ENCODE peak calls at places on chromosomes 12 and 14, in four cellular contexts. V is K562, W is GM12878, I is HepG2. O is an unnamed sample.

GRCh38 chr12:32753605-32754004 is 2.1 kb downstream of the YARS2 start:
- DNase-seq in V (no peak), W (no peak), I (no peak), O (no peak)

GRCh38 chr14:51807355-51807754 is 53.1 kb upstream of the GNG2 start:
- DNase-seq in V (no peak), W (no peak), I (no peak), O (no peak)

GRCh38 chr14:50036211-50036610 is 80.2 kb downstream of the VCPKMT start:
- DNase-seq in V (no peak), W (no peak), I (no peak), O (no peak)

GRCh38 chr14:64919618-64920017 is 5.4 kb downstream of the CHURC1 start:
- DNase-seq in V (no peak), W (no peak), I (peak; percentile 12), O (no peak)

GRCh38 chr12:112858776-112859175 is 48.0 kb upstream of the OAS1 start:
- DNase-seq in V (no peak), W (no peak), I (no peak), O (no peak)

GRCh38 chr14:21704340-21704737 is 30.7 kb upstream of the OR4E1 start:
- DNase-seq in V (no peak), W (no peak), I (no peak), O (no peak)

GRCh38 chr12:51896236-51896635 is 8.3 kb downstream of the ANKRD33 start:
- DNase-seq in V (peak; percentile 47), W (no peak), I (no peak), O (peak; percentile 10)

GRCh38 chr12:47085815-47086252 is 6.1 kb upstream of the AMIGO2 start:
- DNase-seq in V (no peak), W (no peak), I (peak; percentile 41), O (no peak)

GRCh38 chr12:116916122-116916521 is 5.4 kb downstream of the FBXW8 start:
- DNase-seq in V (no peak), W (no peak), I (peak; percentile 37), O (no peak)

GRCh38 chr12:133124674-133125073 is 5.4 kb downstream of the ZNF891 start:
- DNase-seq in V (no peak), W (no peak), I (no peak), O (no peak)

GRCh38 chr12:133120385-133121191 is 9.5 kb downstream of the ZNF891 start:
- DNase-seq in V (no peak), W (no peak), I (no peak), O (no peak)
- H3K9me3 ChIP-seq in V (peaks cover 30% of the 10 kb centered on the region), W (peaks cover 32% of the 10 kb centered on the region), I (peaks cover 98% of the 10 kb centered on the region), O (peaks cover 59% of the 10 kb centered on the region)

GRCh38 chr12:109500406-109501185 is 23.2 kb downstream of the UBE3B start:
- DNase-seq in V (no peak), W (no peak), I (no peak), O (no peak)

GRCh38 chr12:109496306-109496705 is 18.9 kb downstream of the UBE3B start:
- DNase-seq in V (no peak), W (no peak), I (no peak), O (no peak)

GRCh38 chr12:109494348-109494881 is 17.0 kb downstream of the UBE3B start:
- DNase-seq in V (no peak), W (no peak), I (peak; percentile 93), O (no peak)

GRCh38 chr12:109495012-109495411 is 17.6 kb downstream of the UBE3B start:
- DNase-seq in V (no peak), W (no peak), I (no peak), O (no peak)

DNA sequence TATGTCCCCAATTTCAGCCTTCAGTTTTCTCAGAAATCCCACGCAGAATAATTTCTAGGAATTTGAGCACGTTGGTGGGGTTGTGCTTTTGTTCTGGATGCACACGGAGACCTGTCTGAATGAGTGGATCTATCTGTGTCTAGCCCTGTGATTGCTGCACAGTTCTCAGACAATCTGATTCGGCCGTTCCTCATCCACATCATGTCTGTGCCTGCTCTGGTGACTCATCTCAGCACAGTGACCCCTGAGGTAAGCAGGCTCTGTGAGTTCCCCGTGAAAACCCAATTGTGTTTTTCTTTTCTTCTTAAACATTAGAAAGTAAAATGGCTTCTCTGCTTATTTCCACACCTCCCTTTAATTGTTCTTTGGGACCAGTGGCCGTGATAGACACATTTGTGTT is 20.2 kb downstream of the UBE3B start:
- DNase-seq in V (no peak), W (no peak), I (no peak), O (no peak)
- TF ChIP-seq MAX in V (no peak), W (no peak), I (no peak), O (no peak)

GRCh38 chr14:103820382-103820781 is 27.0 kb downstream of the PPP1R13B start:
- DNase-seq in V (no peak), W (no peak), I (no peak), O (no peak)
- TF ChIP-seq MXI1 in V (no peak), W (no peak), I (no peak), O (no peak)

GRCh38 chr12:126837697-126838096 is 1429.3 kb upstream of the TMEM132C start:
- DNase-seq in V (no peak), W (no peak), I (no peak), O (no peak)
- H3K9me3 ChIP-seq in V (peaks cover 1% of the 10 kb centered on the region), W (peaks cover 2% of the 10 kb centered on the region), I (peaks cover 96% of the 10 kb centered on the region), O (no peaks in the 10 kb centered on the region)

GRCh38 chr12:100083308-100083707 is 59.4 kb downstream of the BLTP3B start:
- DNase-seq in V (no peak), W (no peak), I (no peak), O (no peak)

GRCh38 chr12:100075598-100075997 is 67.1 kb downstream of the BLTP3B start:
- DNase-seq in V (no peak), W (no peak), I (no peak), O (no peak)

DNA sequence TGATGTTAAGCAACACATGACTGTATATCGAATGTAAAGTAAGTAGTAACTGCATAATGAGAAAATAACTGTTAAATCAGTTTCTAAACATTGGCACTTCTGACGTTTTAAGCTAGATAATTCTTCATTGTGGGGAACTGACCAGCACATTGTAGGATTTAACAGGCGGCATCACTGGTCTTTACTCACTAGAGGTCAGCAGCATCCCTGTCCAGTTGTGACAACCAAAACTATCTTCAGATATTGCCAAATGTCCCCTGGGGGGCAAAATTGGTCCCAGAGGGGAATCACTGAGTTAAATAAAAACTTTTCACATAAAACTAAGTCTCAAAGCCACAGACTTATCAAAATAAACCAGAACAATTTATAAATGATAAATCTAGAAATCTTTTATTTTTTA is 65.3 kb downstream of the BLTP3B start:
- DNase-seq in V (no peak), W (no peak), I (peak; percentile 1), O (peak; percentile 7)
- TF ChIP-seq MAX in V (no peak), W (no peak), I (no peak), O (no peak)

GRCh38 chr14:103188691-103189480 is 65.6 kb downstream of the TNFAIP2 start:
- DNase-seq in V (no peak), W (no peak), I (no peak), O (peak; percentile 64)
- TF ChIP-seq MXI1 in V (no peak), W (no peak), I (no peak), O (no peak)

GRCh38 chr12:132536102-132536876 is 46.3 kb downstream of the FBRSL1 start:
- DNase-seq in V (no peak), W (no peak), I (no peak), O (no peak)
- H3K9me3 ChIP-seq in V (peaks cover 13% of the 10 kb centered on the region), W (no peaks in the 10 kb centered on the region), I (peaks cover 26% of the 10 kb centered on the region), O (no peaks in the 10 kb centered on the region)

GRCh38 chr12:109939504-109939903 is 39.4 kb downstream of the TCHP start:
- DNase-seq in V (no peak), W (no peak), I (no peak), O (no peak)
- TF ChIP-seq MAX in V (no peak), W (no peak), I (no peak), O (no peak)

O was measured in SK-N-SH.